ENCODE peak calls at places on chromosome 14, in five cellular contexts. One of them, this sample, is unnamed.

GRCh38 chr14:105091335-105092123 is 26.3 kb upstream of the GPR132 start:
- DNase-seq in CD8-positive, alpha-beta T cell: no peak
- DNase-seq in NCI-H2029: no peak
- DNase-seq in DND-41: no peak
- DNase-seq in iPS-NIHi11: no peak
- DNase-seq in this sample: no peak

GRCh38 chr14:103546651-103547454 is 15.6 kb downstream of the BAG5 start:
- DNase-seq in DND-41: peak; percentile 70
- DNase-seq in iPS-NIHi11: peak; percentile 96
- DNase-seq in NCI-H2029: peak; percentile 20
- DNase-seq in CD8-positive, alpha-beta T cell: peak; percentile 87
- DNase-seq in this sample: peak; percentile 58

GRCh38 chr14:58572092-58572853 is 65.5 kb upstream of the DACT1 start:
- DNase-seq in DND-41: peak; percentile 43
- DNase-seq in CD8-positive, alpha-beta T cell: no peak
- DNase-seq in iPS-NIHi11: no peak
- DNase-seq in NCI-H2029: no peak
- DNase-seq in this sample: peak; percentile 25

GRCh38 chr14:95321201-95321600 is 1.5 kb upstream of the CLMN start:
- DNase-seq in DND-41: no peak
- DNase-seq in iPS-NIHi11: no peak
- DNase-seq in CD8-positive, alpha-beta T cell: no peak
- DNase-seq in NCI-H2029: no peak
- DNase-seq in this sample: no peak

GRCh38 chr14:55136241-55136640 is 7.2 kb downstream of the LGALS3 start:
- DNase-seq in NCI-H2029: no peak
- DNase-seq in iPS-NIHi11: no peak
- DNase-seq in CD8-positive, alpha-beta T cell: no peak
- DNase-seq in DND-41: no peak
- DNase-seq in this sample: no peak

GRCh38 chr14:74394549-74394948 is 31.5 kb downstream of the SYNDIG1L start:
- DNase-seq in iPS-NIHi11: no peak
- DNase-seq in DND-41: no peak
- DNase-seq in NCI-H2029: no peak
- DNase-seq in CD8-positive, alpha-beta T cell: no peak
- DNase-seq in this sample: no peak

GRCh38 chr14:28303248-28303647 is 463.3 kb upstream of the FOXG1 start:
- DNase-seq in NCI-H2029: no peak
- DNase-seq in CD8-positive, alpha-beta T cell: no peak
- DNase-seq in DND-41: no peak
- DNase-seq in iPS-NIHi11: no peak
- DNase-seq in this sample: no peak

GRCh38 chr14:68873379-68873778 is 80.5 kb upstream of the ZFP36L1 start:
- DNase-seq in CD8-positive, alpha-beta T cell: no peak
- DNase-seq in DND-41: no peak
- DNase-seq in NCI-H2029: no peak
- DNase-seq in iPS-NIHi11: no peak
- DNase-seq in this sample: no peak

GRCh38 chr14:37862263-37862662 is 266.8 kb downstream of the TTC6 start:
- DNase-seq in DND-41: no peak
- DNase-seq in NCI-H2029: no peak
- DNase-seq in CD8-positive, alpha-beta T cell: no peak
- DNase-seq in iPS-NIHi11: no peak
- DNase-seq in this sample: no peak

GRCh38 chr14:99077076-99077843 is 194.7 kb downstream of the BCL11B start:
- DNase-seq in DND-41: no peak
- DNase-seq in iPS-NIHi11: no peak
- DNase-seq in NCI-H2029: no peak
- DNase-seq in CD8-positive, alpha-beta T cell: peak; percentile 21
- DNase-seq in this sample: no peak

GRCh38 chr14:88095791-88096190 is 90.9 kb downstream of the GPR65 start:
- DNase-seq in CD8-positive, alpha-beta T cell: no peak
- DNase-seq in NCI-H2029: no peak
- DNase-seq in iPS-NIHi11: no peak
- DNase-seq in DND-41: no peak
- DNase-seq in this sample: no peak

GRCh38 chr14:88937706-88938105 is 113.3 kb downstream of the TTC8 start:
- DNase-seq in DND-41: no peak
- DNase-seq in CD8-positive, alpha-beta T cell: no peak
- DNase-seq in iPS-NIHi11: no peak
- DNase-seq in NCI-H2029: no peak
- DNase-seq in this sample: no peak

GRCh38 chr14:94386085-94387031 is 2.0 kb downstream of the SERPINA1 start:
- DNase-seq in CD8-positive, alpha-beta T cell: no peak
- DNase-seq in iPS-NIHi11: no peak
- DNase-seq in DND-41: no peak
- DNase-seq in NCI-H2029: no peak
- DNase-seq in this sample: no peak

GRCh38 chr14:104598461-104599273 is 5.9 kb downstream of the TMEM179 start:
- DNase-seq in DND-41: no peak
- DNase-seq in NCI-H2029: no peak
- DNase-seq in iPS-NIHi11: no peak
- DNase-seq in CD8-positive, alpha-beta T cell: no peak
- DNase-seq in this sample: no peak

GRCh38 chr14:51807355-51807754 is 53.1 kb upstream of the GNG2 start:
- DNase-seq in DND-41: no peak
- DNase-seq in iPS-NIHi11: no peak
- DNase-seq in NCI-H2029: no peak
- DNase-seq in CD8-positive, alpha-beta T cell: no peak
- DNase-seq in this sample: no peak

GRCh38 chr14:100178691-100179090 is 19.2 kb upstream of the DEGS2 start:
- DNase-seq in iPS-NIHi11: no peak
- DNase-seq in CD8-positive, alpha-beta T cell: no peak
- DNase-seq in NCI-H2029: no peak
- DNase-seq in DND-41: no peak
- DNase-seq in this sample: no peak

GRCh38 chr14:101584049-101584859 is 23.0 kb downstream of the DIO3 start:
- DNase-seq in iPS-NIHi11: peak; percentile 52
- DNase-seq in CD8-positive, alpha-beta T cell: no peak
- DNase-seq in NCI-H2029: no peak
- DNase-seq in DND-41: no peak
- DNase-seq in this sample: no peak

GRCh38 chr14:92524603-92525185 is 11.1 kb downstream of the RIN3 start:
- DNase-seq in DND-41: no peak
- DNase-seq in iPS-NIHi11: no peak
- DNase-seq in NCI-H2029: no peak
- DNase-seq in CD8-positive, alpha-beta T cell: no peak
- DNase-seq in this sample: no peak

GRCh38 chr14:53003776-53004175 is 52.9 kb upstream of the FERMT2 start:
- DNase-seq in CD8-positive, alpha-beta T cell: no peak
- DNase-seq in NCI-H2029: no peak
- DNase-seq in iPS-NIHi11: no peak
- DNase-seq in DND-41: no peak
- DNase-seq in this sample: no peak

GRCh38 chr14:90513151-90514014 is 116.6 kb downstream of the CALM1 start:
- DNase-seq in CD8-positive, alpha-beta T cell: no peak
- DNase-seq in NCI-H2029: peak; percentile 80
- DNase-seq in iPS-NIHi11: peak; percentile 69
- DNase-seq in DND-41: no peak
- DNase-seq in this sample: no peak

GRCh38 chr14:90903101-90903500 is 86.9 kb upstream of the TTC7B start:
- DNase-seq in CD8-positive, alpha-beta T cell: peak; percentile 63
- DNase-seq in iPS-NIHi11: peak; percentile 72
- DNase-seq in NCI-H2029: peak; percentile 2
- DNase-seq in DND-41: peak; percentile 66
- DNase-seq in this sample: peak; percentile 31

GRCh38 chr14:20400965-20401593 is 12.2 kb downstream of the TEP1 start:
- DNase-seq in DND-41: no peak
- DNase-seq in NCI-H2029: no peak
- DNase-seq in CD8-positive, alpha-beta T cell: no peak
- DNase-seq in iPS-NIHi11: no peak
- DNase-seq in this sample: no peak

This sample was measured in stimulated activated CD8-positive, alpha-beta memory T cell treated with anti-CD3 and anti-CD28 coated beads, Interleukin-7, amount 100 ng/mL, for 48 hours.